ENCODE peak calls at places on chromosomes 13 and 19, in nine cellular contexts. O is ovary; Z is keratinocyte; G is uterus; K is colonic mucosa; X is fibroblast of lung; T is heart left ventricle; E is A549; H is CD8-positive, alpha-beta T cell. F is an unnamed sample.

GRCh38 chr19:7486923-7487322 is 1.9 kb downstream of the PEX11G start:
- DNase-seq in H (no peak), G (no peak), O (no peak), X (no peak), E (no peak), K (no peak), T (no peak), Z (no peak), F (no peak)

GRCh38 chr19:1483067-1483978 is 4.3 kb upstream of the C19orf25 start:
- DNase-seq in E (no peak), X (no peak), G (no peak), O (peak; percentile 23), T (no peak), K (no peak), H (no peak), Z (no peak), F (no peak)

GRCh38 chr19:35879770-35880317 is 11.5 kb downstream of the APLP1 start:
- DNase-seq in Z (no peak), E (peak; percentile 93), H (peak; percentile 52), O (peak; percentile 76), K (peak; percentile 93), X (peak; percentile 88), G (peak; percentile 70), T (peak; percentile 95), F (peak; percentile 91)

GRCh38 chr13:76293751-76294150 is 592.5 kb downstream of the KCTD12 start:
- DNase-seq in T (no peak), H (no peak), E (peak; percentile 1), X (peak; percentile 23), G (no peak), O (no peak), K (no peak), Z (no peak), F (no peak)

GRCh38 chr19:13053761-13054604 is 48.7 kb downstream of the LYL1 start:
- DNase-seq in X (peak; percentile 89), K (peak; percentile 70), E (peak; percentile 59), O (peak; percentile 86), Z (no peak), G (peak; percentile 90), T (peak; percentile 96), H (no peak), F (peak; percentile 63)

GRCh38 chr19:51503428-51503827 is 1.8 kb upstream of the SIGLEC12 start:
- DNase-seq in E (no peak), H (no peak), K (no peak), G (no peak), Z (no peak), T (no peak), O (no peak), X (no peak), F (no peak)

GRCh38 chr19:9538183-9539058 is at the start of gene ZNF426:
- DNase-seq in K (peak; percentile 89), G (peak; percentile 83), T (peak; percentile 93), X (peak; percentile 94), E (peak; percentile 82), H (peak; percentile 77), O (peak; percentile 89), Z (peak; percentile 26), F (peak; percentile 76)

GRCh38 chr19:32570081-32570785 is 10.8 kb upstream of the PDCD5 start:
- DNase-seq in X (peak; percentile 67), T (peak; percentile 43), G (peak; percentile 50), E (peak; percentile 85), O (peak; percentile 47), H (peak; percentile 25), Z (no peak), K (peak; percentile 47), F (peak; percentile 75)

GRCh38 chr13:20193924-20194631 is 1.3 kb upstream of the GJB2 start:
- DNase-seq in O (no peak), E (no peak), T (no peak), X (no peak), K (no peak), H (no peak), G (no peak), Z (no peak), F (no peak)

GRCh38 chr13:60583911-60584753 is 187.1 kb downstream of the TDRD3 start:
- DNase-seq in T (no peak), H (no peak), K (no peak), X (peak; percentile 58), E (peak; percentile 6), G (peak; percentile 18), Z (no peak), O (no peak), F (no peak)

GRCh38 chr19:31639306-31639705 is 290.1 kb upstream of the TSHZ3 start:
- DNase-seq in H (no peak), Z (no peak), K (no peak), T (no peak), X (peak; percentile 20), G (no peak), O (no peak), E (no peak), F (no peak)

GRCh38 chr19:43809762-43810696 is 7.8 kb upstream of the LYPD5 start:
- DNase-seq in G (no peak), K (no peak), H (no peak), X (peak; percentile 80), Z (no peak), O (no peak), T (no peak), E (peak; percentile 82), F (no peak)

GRCh38 chr13:110244926-110245325 is 62.0 kb downstream of the COL4A1 start:
- DNase-seq in O (no peak), Z (no peak), G (peak; percentile 15), T (no peak), K (no peak), E (no peak), H (no peak), X (no peak), F (no peak)

GRCh38 chr19:10694706-10695105 is 6.5 kb upstream of the QTRT1 start:
- DNase-seq in X (no peak), O (no peak), E (no peak), K (no peak), Z (no peak), T (no peak), G (no peak), H (no peak), F (no peak)

GRCh38 chr19:41863209-41863931 is 3.3 kb downstream of the RPS19 start:
- DNase-seq in T (no peak), K (no peak), Z (no peak), H (no peak), E (no peak), O (no peak), X (no peak), G (no peak), F (no peak)

GRCh38 chr13:39245688-39246087 is 207.4 kb downstream of the NHLRC3 start:
- DNase-seq in E (no peak), G (no peak), X (no peak), K (no peak), O (no peak), T (no peak), H (no peak), Z (no peak), F (no peak)

GRCh38 chr19:58001895-58002369 is 688 bp downstream of the ZNF606 start:
- DNase-seq in H (no peak), G (no peak), T (no peak), Z (no peak), O (no peak), K (peak; percentile 34), E (no peak), X (peak; percentile 30), F (no peak)

GRCh38 chr13:26041476-26041875 is 10.3 kb downstream of the SHISA2 start:
- DNase-seq in Z (no peak), K (no peak), H (no peak), E (no peak), O (no peak), T (no peak), X (no peak), G (no peak), F (no peak)

GRCh38 chr19:17243854-17244617 is 1.7 kb downstream of the NR2F6 start:
- DNase-seq in Z (no peak), K (peak; percentile 76), T (peak; percentile 86), O (peak; percentile 69), E (peak; percentile 68), H (no peak), X (peak; percentile 38), G (peak; percentile 56), F (peak; percentile 72)

GRCh38 chr13:37627428-37627827 is 28.9 kb upstream of the POSTN start:
- DNase-seq in K (no peak), G (no peak), X (no peak), H (no peak), T (no peak), E (no peak), O (no peak), Z (no peak), F (no peak)

DNA sequence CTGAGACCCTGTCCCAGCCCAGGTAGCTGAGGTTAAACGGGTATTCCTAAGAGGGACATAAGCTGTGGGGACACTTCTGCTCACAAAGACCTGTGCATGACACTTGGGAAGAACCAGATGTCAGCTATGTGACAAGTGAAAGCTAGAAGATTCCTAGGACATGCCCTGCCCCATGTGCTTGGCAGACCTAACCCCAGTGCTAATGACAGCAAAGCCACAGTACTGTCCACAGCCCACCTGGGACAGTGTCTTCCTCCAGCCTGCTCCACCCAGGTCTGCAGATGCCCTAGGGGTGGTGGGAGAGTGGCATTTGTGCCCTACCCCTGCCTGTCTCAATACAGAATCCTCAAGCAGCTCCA is 18.4 kb upstream of the EPHX3 start:
- DNase-seq in Z (no peak), G (no peak), K (no peak), E (no peak), O (no peak), T (no peak), X (no peak), H (no peak), F (no peak)
- H3K4me1 ChIP-seq in Z (peaks cover 24% of the 10 kb centered on the region), G (peaks cover 36% of the 10 kb centered on the region), K (peaks cover 19% of the 10 kb centered on the region), E (peaks cover 55% of the 10 kb centered on the region), O (peaks cover 48% of the 10 kb centered on the region), T (peaks cover 85% of the 10 kb centered on the region), X (peaks cover 64% of the 10 kb centered on the region), H (no peaks in the 10 kb centered on the region), F (peaks cover 27% of the 10 kb centered on the region)

GRCh38 chr13:112942689-112943308 is 26.2 kb upstream of the MCF2L start:
- DNase-seq in Z (peak; percentile 87), G (peak; percentile 93), E (peak; percentile 92), T (peak; percentile 96), H (peak; percentile 97), K (peak; percentile 100), X (peak; percentile 92), O (peak; percentile 96), F (peak; percentile 97)
- H3K4me1 ChIP-seq in Z (no peaks in the 10 kb centered on the region), G (no peaks in the 10 kb centered on the region), E (no peaks in the 10 kb centered on the region), T (peaks cover 14% of the 10 kb centered on the region), H (peaks cover 9% of the 10 kb centered on the region), K (no peaks in the 10 kb centered on the region), X (peaks cover 5% of the 10 kb centered on the region), O (peaks cover 5% of the 10 kb centered on the region), F (no peaks in the 10 kb centered on the region)

DNA sequence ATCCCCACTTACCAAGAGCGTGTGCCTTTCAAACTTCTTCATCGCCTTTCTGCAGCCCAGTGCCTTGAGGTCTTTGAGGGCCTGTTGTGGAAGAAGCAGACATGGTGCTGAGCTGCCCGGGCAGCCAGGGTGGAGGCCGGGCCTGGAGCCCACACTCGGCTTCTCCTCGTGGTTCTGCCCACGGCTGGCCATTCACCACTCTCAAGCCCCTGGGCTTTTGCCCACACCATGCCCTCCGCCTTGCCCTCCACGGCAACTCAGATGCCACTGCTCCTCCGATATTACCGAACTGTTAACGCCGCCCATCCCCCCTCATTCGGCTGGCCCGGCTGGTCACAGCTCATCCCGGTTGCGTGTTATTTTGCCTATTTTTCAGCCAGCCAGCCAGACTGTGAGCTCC is 5.3 kb downstream of the IL4I1 start:
- DNase-seq in T (no peak), G (no peak), E (no peak), O (no peak), Z (no peak), X (no peak), H (no peak), K (no peak), F (peak; percentile 33)
- H3K4me1 ChIP-seq in T (peaks cover 14% of the 10 kb centered on the region), G (no peaks in the 10 kb centered on the region), E (peaks cover 6% of the 10 kb centered on the region), O (peaks cover 6% of the 10 kb centered on the region), Z (peaks cover 2% of the 10 kb centered on the region), X (peaks cover 3% of the 10 kb centered on the region), H (peaks cover 9% of the 10 kb centered on the region), K (peaks cover 4% of the 10 kb centered on the region), F (peaks cover 12% of the 10 kb centered on the region)

GRCh38 chr19:46620716-46621115 is 4.2 kb downstream of the PTGIR start:
- DNase-seq in Z (no peak), E (no peak), T (peak; percentile 39), K (no peak), H (no peak), G (no peak), O (no peak), X (peak; percentile 75), F (no peak)
- H3K4me1 ChIP-seq in Z (peaks cover 4% of the 10 kb centered on the region), E (peaks cover 18% of the 10 kb centered on the region), T (peaks cover 64% of the 10 kb centered on the region), K (peaks cover 5% of the 10 kb centered on the region), H (peaks cover 80% of the 10 kb centered on the region), G (peaks cover 7% of the 10 kb centered on the region), O (no peaks in the 10 kb centered on the region), X (peaks cover 43% of the 10 kb centered on the region), F (peaks cover 14% of the 10 kb centered on the region)

F was measured in Caco-2.